ENCODE peak calls at places on chromosome 17, in four cellular contexts. F is K562, E is H1, I is GM12878. C is an unnamed sample.

GRCh38 chr17:28727727-28728363 is 743 bp upstream of the NEK8 start:
- DNase-seq in I (peak), E (no peak), F (peak), C (peak)

GRCh38 chr17:35051579-35052239 is 11.8 kb downstream of the RFFL start:
- DNase-seq in F (no peak), E (no peak), I (no peak), C (peak)

GRCh38 chr17:19707728-19708221 is 8.6 kb downstream of the SLC47A2 start:
- DNase-seq in F (peak), E (no peak), I (no peak), C (no peak)

GRCh38 chr17:30401097-30401496 is 22.4 kb downstream of the CPD start:
- DNase-seq in E (no peak), I (no peak), F (no peak), C (no peak)

GRCh38 chr17:48143629-48144028 is 36.1 kb downstream of the SNX11 start:
- DNase-seq in E (no peak), F (no peak), I (no peak), C (no peak)

GRCh38 chr17:67392111-67392510 is 15.0 kb downstream of the PITPNC1 start:
- DNase-seq in I (no peak), E (no peak), F (no peak), C (no peak)

GRCh38 chr17:60330731-60331130 is 61.2 kb downstream of the USP32 start:
- DNase-seq in E (no peak), F (no peak), I (no peak), C (peak)

GRCh38 chr17:66752411-66752810 is 82.5 kb upstream of the CACNG5 start:
- DNase-seq in E (no peak), I (no peak), F (no peak), C (no peak)

GRCh38 chr17:21029032-21029431 is 13.8 kb downstream of the USP22 start:
- DNase-seq in E (no peak), F (no peak), I (no peak), C (peak)

GRCh38 chr17:28509784-28510183 is 3.6 kb downstream of the FOXN1 start:
- DNase-seq in F (no peak), E (no peak), I (no peak), C (no peak)

GRCh38 chr17:29133146-29133713 is 47.0 kb downstream of the MYO18A start:
- DNase-seq in F (peak), E (no peak), I (no peak), C (peak)

GRCh38 chr17:45046536-45047125 is 4.8 kb downstream of the DCAKD start:
- DNase-seq in F (no peak), E (no peak), I (peak), C (peak)

GRCh38 chr17:1171953-1172352 is 7.8 kb downstream of the ABR start:
- DNase-seq in I (no peak), E (no peak), F (no peak), C (no peak)

GRCh38 chr17:10727192-10727591 is 2.6 kb downstream of the TMEM220 start:
- DNase-seq in F (no peak), I (no peak), E (no peak), C (no peak)

GRCh38 chr17:21460358-21460757 is 84.2 kb downstream of the KCNJ12 start:
- DNase-seq in I (no peak), E (no peak), F (no peak), C (peak)

GRCh38 chr17:78130439-78131101 is at the start of gene TMC8:
- DNase-seq in E (no peak), I (no peak), F (no peak), C (no peak)

GRCh38 chr17:9643611-9644010 is 1.7 kb upstream of the USP43 start:
- DNase-seq in E (no peak), I (no peak), F (no peak), C (no peak)

GRCh38 chr17:74822329-74823175 is 37.1 kb downstream of the GRIN2C start:
- DNase-seq in F (no peak), I (no peak), E (no peak), C (no peak)

GRCh38 chr17:36647598-36647997 is 46.2 kb downstream of the MRM1 start:
- DNase-seq in I (no peak), F (peak), E (no peak), C (no peak)

GRCh38 chr17:14205992-14206461 is 30.6 kb downstream of the CDRT15 start:
- DNase-seq in I (no peak), E (no peak), F (no peak), C (no peak)

GRCh38 chr17:18270851-18271170 is 10.3 kb downstream of the MIEF2 start:
- DNase-seq in I (no peak), F (no peak), E (no peak), C (no peak)

GRCh38 chr17:49993423-49994037 is 1.5 kb downstream of the DLX3 start:
- DNase-seq in I (no peak), F (no peak), E (no peak), C (no peak)

GRCh38 chr17:38324141-38324540 is 19.6 kb downstream of the GPR179 start:
- DNase-seq in E (no peak), F (no peak), I (no peak), C (no peak)

GRCh38 chr17:80168371-80168770 is 1.5 kb upstream of the CARD14 start:
- DNase-seq in E (no peak), F (no peak), I (no peak), C (no peak)

GRCh38 chr17:75634754-75635609 is 1.7 kb downstream of the SMIM5 start:
- DNase-seq in F (no peak), I (no peak), E (no peak), C (no peak)

GRCh38 chr17:13575922-13576419 is 25.8 kb downstream of the HS3ST3A1 start:
- DNase-seq in E (peak), I (no peak), F (no peak), C (peak)

GRCh38 chr17:9900744-9901143 is 4.3 kb downstream of the RCVRN start:
- DNase-seq in F (no peak), I (no peak), E (no peak), C (peak)

GRCh38 chr17:5078106-5079028 is at the start of gene ZFP3:
- DNase-seq in E (peak), I (peak), F (no peak), C (peak)

GRCh38 chr17:65057520-65058075 is 1.1 kb upstream of the GNA13 start:
- DNase-seq in E (no peak), F (no peak), I (no peak), C (no peak)

GRCh38 chr17:37844158-37844976 is 79.8 kb upstream of the TBC1D3K start:
- DNase-seq in F (peak), I (no peak), E (peak), C (peak)

GRCh38 chr17:34981538-34982241 is 1.4 kb downstream of the LIG3 start:
- DNase-seq in E (no peak), F (peak), I (no peak), C (peak)

GRCh38 chr17:30600830-30601494 is 123.8 kb downstream of the GOSR1 start:
- DNase-seq in E (no peak), F (no peak), I (no peak), C (peak)

GRCh38 chr17:54870671-54871175 is 29.9 kb upstream of the TOM1L1 start:
- DNase-seq in E (no peak), F (no peak), I (no peak), C (no peak)

GRCh38 chr17:1957037-1957436 is 68.1 kb downstream of the RTN4RL1 start:
- DNase-seq in I (no peak), F (no peak), E (no peak), C (peak)

GRCh38 chr17:20063665-20064648 is 54.8 kb downstream of the SPECC1 start:
- DNase-seq in F (no peak), E (no peak), I (peak), C (peak)

GRCh38 chr17:61904094-61904710 is 23.6 kb downstream of the INTS2 start:
- DNase-seq in I (peak), E (no peak), F (no peak), C (no peak)

GRCh38 chr17:78993981-78994671 is 14.4 kb upstream of the LGALS3BP start:
- DNase-seq in F (no peak), I (no peak), E (no peak), C (no peak)

DNA sequence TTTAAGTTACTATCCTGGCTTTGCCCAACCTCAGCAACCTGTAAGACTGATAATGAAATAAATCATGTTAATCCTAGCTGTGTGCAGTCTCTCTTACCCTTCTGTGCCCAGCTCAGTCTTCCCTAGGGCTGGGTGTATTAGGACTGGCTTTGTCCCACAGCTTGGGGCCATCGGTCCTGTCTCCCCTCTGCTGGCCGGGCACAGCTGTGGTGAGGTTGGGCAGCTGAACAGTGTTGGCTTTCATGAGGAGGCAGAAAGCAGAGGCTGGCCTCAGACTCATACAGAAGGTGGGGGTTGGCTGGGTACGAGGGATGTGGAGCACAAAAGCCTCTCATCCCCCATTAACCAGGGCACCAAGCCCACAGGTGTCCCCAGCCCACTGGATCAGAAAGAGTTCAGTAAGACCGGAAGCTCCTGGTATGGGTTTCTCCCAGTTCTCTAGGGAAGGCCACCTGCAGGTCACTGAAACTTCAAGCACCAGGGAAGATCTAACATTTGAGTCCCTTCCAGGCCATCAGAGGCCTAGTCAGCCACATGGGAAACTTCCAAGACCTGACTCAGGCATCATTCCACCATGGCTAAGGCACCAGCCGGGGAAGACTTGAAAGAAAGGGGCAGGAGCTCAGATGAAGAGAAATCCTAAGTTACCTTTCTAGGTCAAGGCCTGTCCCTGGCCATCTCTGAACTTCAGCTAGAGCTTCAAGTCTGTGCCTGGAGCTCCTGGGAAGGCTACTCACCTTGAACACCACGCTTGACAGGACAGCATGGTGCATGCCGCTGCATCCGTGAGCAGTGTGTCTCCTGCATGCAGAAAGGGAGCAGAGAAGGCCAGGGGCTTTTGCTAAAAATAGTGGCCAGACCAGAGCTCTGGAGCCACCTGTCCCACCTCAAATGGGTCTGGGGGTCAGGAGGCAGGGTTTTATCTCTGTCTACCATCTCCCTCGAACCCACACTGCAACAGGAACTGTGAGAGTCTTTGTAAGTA is 8.8 kb downstream of the CNP start:
- DNase-seq in E (no peak), F (no peak), I (no peak), C (peak)
- TF ChIP-seq CHD1 in E (no peak), F (no peak), I (no peak), C (no peak)

DNA sequence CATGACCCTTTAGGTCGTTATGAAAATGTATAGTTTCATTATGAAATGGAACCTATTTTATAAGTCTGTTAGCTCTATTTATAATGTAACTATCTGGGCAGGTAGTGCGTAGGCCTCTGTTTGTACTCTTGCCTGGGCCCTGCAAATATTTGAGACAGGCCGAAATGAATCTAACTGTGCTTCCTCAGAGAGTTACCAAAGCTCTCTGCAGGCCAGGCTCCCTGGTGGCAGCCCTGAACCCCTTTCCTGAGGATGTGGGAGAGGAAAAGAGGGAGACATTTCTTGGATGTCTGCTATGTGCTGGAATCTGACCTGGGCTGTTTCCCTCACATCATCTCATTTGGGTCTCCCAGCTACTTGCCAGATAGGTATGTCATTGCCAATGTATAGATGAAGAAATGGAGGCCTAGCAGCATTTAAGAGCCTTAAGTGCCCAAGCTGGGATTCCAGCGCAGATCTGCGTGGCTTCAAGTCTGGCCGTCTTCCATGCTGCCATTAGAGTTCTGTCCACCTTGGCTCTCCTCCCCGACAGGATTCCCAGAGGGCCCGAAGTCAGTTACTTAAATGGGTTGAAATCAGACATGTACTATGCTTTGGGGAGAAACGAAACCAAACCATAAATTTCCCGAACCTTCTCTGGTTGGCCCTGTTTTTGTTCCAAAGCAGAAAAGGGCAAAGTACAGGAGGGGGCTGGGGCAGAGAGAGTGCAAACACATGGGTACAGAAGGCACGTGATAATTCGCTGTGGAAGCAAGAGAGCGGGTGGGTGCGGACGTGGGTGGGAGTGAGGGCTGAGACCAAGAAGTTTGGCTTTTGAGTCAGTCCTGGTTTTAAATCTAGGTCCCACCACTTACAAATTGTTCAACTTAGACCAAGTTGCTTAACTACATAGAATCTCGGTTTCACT is 33.0 kb upstream of the CCR7 start:
- DNase-seq in F (no peak), I (no peak), E (no peak), C (no peak)
- TF ChIP-seq CHD1 in F (no peak), I (peak), E (no peak), C (no peak)

DNA sequence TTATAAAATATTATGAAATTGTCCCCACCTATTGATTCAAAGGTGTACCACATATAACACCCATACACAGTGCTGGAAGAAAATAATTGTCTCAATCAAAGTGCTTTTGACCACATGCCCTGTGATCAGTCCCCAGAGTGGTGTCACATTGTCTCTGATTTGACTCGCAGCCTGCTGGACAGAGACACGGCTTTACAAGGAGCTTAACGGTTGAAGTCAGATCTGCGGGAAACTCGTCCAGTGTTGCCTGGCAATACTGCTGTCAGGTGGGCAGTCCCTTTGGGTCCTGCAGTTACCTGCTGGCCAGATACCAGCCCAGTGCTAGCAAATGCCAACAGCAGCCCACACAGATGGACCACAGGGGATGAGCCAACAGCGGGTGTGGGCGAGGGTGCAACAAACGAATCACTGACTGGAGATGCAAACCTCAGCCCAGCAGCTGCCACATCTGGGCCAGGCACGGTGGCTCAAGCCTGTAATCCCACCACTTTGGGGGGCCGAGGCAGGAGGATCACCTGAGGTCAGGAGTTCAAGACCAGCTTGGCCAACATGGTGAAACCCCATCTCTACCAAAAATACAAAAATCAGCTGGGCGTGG is 26.2 kb upstream of the SSTR2 start:
- DNase-seq in F (no peak), I (no peak), E (no peak), C (no peak)
- TF ChIP-seq CHD1 in F (no peak), I (no peak), E (no peak), C (no peak)

GRCh38 chr17:57050303-57050702 is 34.7 kb upstream of the AKAP1 start:
- DNase-seq in F (peak), E (no peak), I (no peak), C (no peak)

GRCh38 chr17:57045868-57046671 is 39.0 kb upstream of the AKAP1 start:
- DNase-seq in E (no peak), F (no peak), I (no peak), C (no peak)

GRCh38 chr17:57048096-57048495 is 37.0 kb upstream of the AKAP1 start:
- DNase-seq in E (no peak), F (no peak), I (no peak), C (no peak)

DNA sequence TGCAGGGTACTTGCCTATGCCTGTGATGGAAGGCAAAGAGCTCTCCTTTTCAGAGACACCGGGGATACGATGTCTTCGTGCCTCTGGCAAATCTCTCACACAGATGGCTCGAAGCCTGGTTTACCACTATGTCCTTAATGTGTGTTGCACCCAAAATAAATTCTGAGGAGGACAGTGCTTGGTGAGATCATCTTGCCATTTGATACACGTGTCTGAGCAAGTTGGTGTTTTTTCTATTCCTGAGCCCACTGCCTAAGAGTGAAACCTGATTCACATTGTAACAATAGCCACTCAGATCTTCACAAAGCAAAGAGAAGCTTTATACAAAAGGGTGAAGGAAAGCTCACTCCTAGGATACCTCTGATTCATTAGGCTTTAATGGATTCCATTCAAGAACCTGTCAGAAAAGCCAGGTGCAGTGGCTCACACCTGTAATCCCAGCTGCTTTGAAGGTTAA is 33.1 kb upstream of the AKAP1 start:
- DNase-seq in I (no peak), E (no peak), F (no peak), C (no peak)
- TF ChIP-seq CHD1 in I (no peak), E (no peak), F (no peak), C (no peak)

C was measured in IMR-90.